ENCODE peak calls at places on chromosomes 13 and 19, in six cellular contexts. F, T, H, K, B and Y are unnamed samples.

GRCh38 chr19:48455908-48456562 is 661 bp downstream of the KCNJ14 start:
- ATAC-seq in B (no peak), H (peak; percentile 59), T (no peak), F (no peak), K (no peak), Y (no peak)

GRCh38 chr19:49497047-49497789 is 984 bp downstream of the RPS11 start:
- ATAC-seq in T (peak; percentile 37), F (no peak), B (no peak), H (peak; percentile 41), K (no peak), Y (no peak)

GRCh38 chr19:14091885-14092462 is 1.4 kb upstream of the SAMD1 start:
- ATAC-seq in H (peak; percentile 43), F (no peak), K (peak; percentile 4), T (peak; percentile 21), B (no peak), Y (no peak)

GRCh38 chr13:113065406-113066141 is 40.0 kb upstream of the F7 start:
- ATAC-seq in K (peak; percentile 14), T (no peak), B (no peak), F (no peak), H (no peak), Y (no peak)

GRCh38 chr19:18377026-18377425 is 8.9 kb upstream of the GDF15 start:
- ATAC-seq in T (no peak), K (no peak), F (no peak), H (no peak), B (no peak), Y (no peak)

GRCh38 chr13:27229642-27230041 is 21.7 kb upstream of the RPL21 start:
- ATAC-seq in H (no peak), B (no peak), F (no peak), T (no peak), K (no peak), Y (no peak)

GRCh38 chr13:79196366-79196765 is 209.7 kb downstream of the RBM26 start:
- ATAC-seq in H (no peak), T (no peak), B (no peak), F (no peak), K (no peak), Y (no peak)

GRCh38 chr19:37855098-37855497 is 51.3 kb downstream of the WDR87 start:
- ATAC-seq in H (no peak), B (no peak), K (no peak), T (no peak), F (no peak), Y (no peak)

GRCh38 chr13:114268344-114269280 is 12.8 kb upstream of the UPF3A start:
- ATAC-seq in B (no peak), F (no peak), T (no peak), K (no peak), H (peak; percentile 66), Y (no peak)

GRCh38 chr13:44870456-44870929 is 118.8 kb downstream of the NUFIP1 start:
- ATAC-seq in H (no peak), T (no peak), F (no peak), B (peak; percentile 38), K (peak; percentile 28), Y (peak; percentile 87)

GRCh38 chr13:65236841-65237418 is 1993.2 kb downstream of the PCDH9 start:
- ATAC-seq in B (no peak), F (no peak), H (no peak), K (no peak), T (no peak), Y (no peak)

GRCh38 chr13:49627831-49628652 is at the start of gene ARL11:
- ATAC-seq in F (peak; percentile 38), K (peak; percentile 6), B (peak; percentile 20), H (peak; percentile 95), T (peak; percentile 92), Y (peak; percentile 51)

GRCh38 chr19:38911388-38912004 is 490 bp downstream of the CCER2 start:
- ATAC-seq in F (no peak), K (peak; percentile 19), H (no peak), T (no peak), B (no peak), Y (peak; percentile 11)

GRCh38 chr19:34475026-34475974 is 6.3 kb upstream of the WTIP start:
- ATAC-seq in B (no peak), F (no peak), T (no peak), H (no peak), K (no peak), Y (peak; percentile 67)

GRCh38 chr13:40920826-40921225 is 98.3 kb downstream of the ELF1 start:
- ATAC-seq in T (no peak), K (no peak), H (peak; percentile 18), F (no peak), B (no peak), Y (no peak)

GRCh38 chr19:41859213-41859617 is 840 bp upstream of the RPS19 start:
- ATAC-seq in K (no peak), F (no peak), T (no peak), H (no peak), B (peak; percentile 1), Y (no peak)

GRCh38 chr19:45659096-45659729 is 8.8 kb upstream of the GIPR start:
- ATAC-seq in T (peak; percentile 49), H (peak; percentile 48), F (peak; percentile 45), B (no peak), K (peak; percentile 46), Y (no peak)

GRCh38 chr19:13294812-13295567 is 144.8 kb downstream of the IER2 start:
- ATAC-seq in B (no peak), T (no peak), K (no peak), F (no peak), H (no peak), Y (no peak)

GRCh38 chr19:45913874-45914830 is at the start of gene NANOS2:
- ATAC-seq in H (peak; percentile 38), F (no peak), B (peak; percentile 91), K (peak; percentile 64), T (peak; percentile 96), Y (no peak)

GRCh38 chr13:24203726-24204295 is 43.3 kb downstream of the SPATA13 start:
- ATAC-seq in T (no peak), F (no peak), B (no peak), H (peak; percentile 33), K (no peak), Y (no peak)

GRCh38 chr13:48560657-48561337 is 27.9 kb upstream of the RCBTB2 start:
- ATAC-seq in B (no peak), T (no peak), K (no peak), H (no peak), F (no peak), Y (no peak)

GRCh38 chr19:7729831-7730285 is 2.1 kb downstream of the CLEC4G start:
- ATAC-seq in B (no peak), T (no peak), F (no peak), K (no peak), H (peak; percentile 26), Y (no peak)

GRCh38 chr13:36310417-36311108 is 12.9 kb upstream of the CCDC169 start:
- ATAC-seq in B (no peak), T (peak; percentile 56), K (no peak), H (peak; percentile 91), F (no peak), Y (no peak)

GRCh38 chr13:110521296-110521680 is 40.2 kb downstream of the RAB20 start:
- ATAC-seq in H (no peak), T (no peak), F (no peak), K (no peak), B (no peak), Y (no peak)
- H3K4me1 ChIP-seq in H (peaks cover 18% of the 10 kb centered on the region), T (peaks cover 13% of the 10 kb centered on the region), F (peaks cover 4% of the 10 kb centered on the region), K (peaks cover 7% of the 10 kb centered on the region), B (peaks cover 25% of the 10 kb centered on the region), Y (no peaks in the 10 kb centered on the region)

DNA sequence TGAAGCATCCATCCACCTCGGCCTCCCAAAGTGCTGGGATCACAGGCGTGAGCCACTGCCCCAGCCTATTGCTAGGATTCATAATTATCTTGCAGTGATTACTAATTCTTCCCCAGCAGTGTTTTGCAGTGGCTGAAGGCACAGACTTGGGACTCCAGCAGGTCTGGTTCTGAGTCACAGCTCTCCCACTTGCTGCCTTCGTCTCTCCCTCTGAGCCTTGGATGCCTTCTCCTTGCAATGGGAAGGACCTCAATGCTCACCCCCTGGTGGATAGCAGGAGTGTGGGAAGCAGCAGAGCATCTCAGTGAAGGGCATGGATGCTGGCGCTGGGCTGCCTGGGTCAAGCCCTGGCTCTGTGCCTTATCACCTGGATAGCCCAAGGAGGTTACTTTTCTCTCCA is 37.6 kb upstream of the SHKBP1 start:
- ATAC-seq in K (no peak), H (no peak), F (peak; percentile 62), T (peak; percentile 38), B (no peak), Y (no peak)
- TF ChIP-seq POLR2AphosphoS5 in K (no peak), H (no peak), F (no peak), T (no peak), B (no peak), Y (no peak)

GRCh38 chr19:43474487-43474886 is 9.1 kb upstream of the LYPD3 start:
- ATAC-seq in H (no peak), K (no peak), T (no peak), B (no peak), F (no peak), Y (no peak)

GRCh38 chr19:43478323-43478722 is 12.9 kb upstream of the LYPD3 start:
- ATAC-seq in H (no peak), K (no peak), B (no peak), T (no peak), F (no peak), Y (no peak)

GRCh38 chr19:43474986-43475705 is 9.7 kb upstream of the LYPD3 start:
- ATAC-seq in F (peak; percentile 92), K (no peak), H (peak; percentile 85), B (peak; percentile 90), T (peak; percentile 96), Y (peak; percentile 97)

GRCh38 chr19:43479226-43479625 is 13.8 kb upstream of the LYPD3 start:
- ATAC-seq in T (no peak), K (no peak), B (no peak), H (no peak), F (no peak), Y (no peak)

GRCh38 chr19:43476606-43477005 is 11.2 kb upstream of the LYPD3 start:
- ATAC-seq in K (no peak), F (no peak), T (no peak), H (no peak), B (no peak), Y (no peak)
- H3K4me3 ChIP-seq in K (no peak overlapping the region), F (no peak overlapping the region), T (no peak overlapping the region), H (no peak overlapping the region), B (no peak overlapping the region), Y (no peak overlapping the region)

GRCh38 chr19:2691951-2692350 is 10.5 kb downstream of the GNG7 start:
- ATAC-seq in T (no peak), B (no peak), K (no peak), H (no peak), F (no peak), Y (no peak)

GRCh38 chr19:2690856-2691255 is 11.6 kb downstream of the GNG7 start:
- ATAC-seq in B (no peak), K (no peak), H (no peak), F (no peak), T (no peak), Y (no peak)

GRCh38 chr19:2694196-2694595 is 8.3 kb downstream of the GNG7 start:
- ATAC-seq in B (no peak), F (no peak), T (no peak), K (no peak), H (no peak), Y (no peak)

GRCh38 chr19:2695288-2695866 is 7.1 kb downstream of the GNG7 start:
- ATAC-seq in F (no peak), B (no peak), K (no peak), T (no peak), H (no peak), Y (peak; percentile 67)

DNA sequence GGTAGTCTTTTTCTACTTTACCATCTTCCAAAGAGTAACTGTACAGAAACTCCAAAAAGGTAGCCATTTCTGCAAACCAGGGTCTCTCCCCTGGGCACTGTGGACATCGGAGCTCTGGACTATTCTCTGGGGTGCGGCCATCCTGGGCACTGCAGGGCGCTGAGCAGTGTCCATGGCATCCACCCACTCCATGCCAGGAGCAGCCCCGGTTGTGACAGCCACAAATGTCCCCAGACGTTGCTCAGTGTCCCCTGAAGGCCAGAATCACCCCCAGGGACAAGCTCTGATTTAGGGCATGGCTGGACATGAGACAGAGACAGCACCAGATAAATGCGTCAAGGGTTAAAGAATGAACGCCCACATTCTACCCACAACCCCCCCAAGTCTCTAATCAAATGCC is 9.0 kb downstream of the GNG7 start:
- ATAC-seq in B (no peak), K (no peak), T (no peak), F (no peak), H (no peak), Y (no peak)
- H3K4me1 ChIP-seq in B (no peaks in the 10 kb centered on the region), K (peaks cover 22% of the 10 kb centered on the region), T (no peaks in the 10 kb centered on the region), F (no peaks in the 10 kb centered on the region), H (peaks cover 37% of the 10 kb centered on the region), Y (peaks cover 18% of the 10 kb centered on the region)